ENCODE peak calls at places on chromosomes 1 and 21, in four cellular contexts. V is stimulated activated CD4-positive, alpha-beta T cell treated with anti-CD3 and anti-CD28 coated beads, Interleukin-4, amount 100 ng/mL, for 4 hours; M is SK-N-DZ; E is NCI-H1694. Q is an unnamed sample.

GRCh38 chr1:231416896-231417295 is 5.2 kb downstream of the EGLN1 start:
- DNase-seq in V (no peak), M (no peak), E (no peak), Q (no peak)

GRCh38 chr1:99559166-99559565 is 86.7 kb upstream of the PALMD start:
- DNase-seq in V (no peak), M (no peak), E (no peak), Q (no peak)

GRCh38 chr1:113998361-113998760 is 19.1 kb downstream of the OLFML3 start:
- DNase-seq in V (no peak), M (no peak), E (no peak), Q (no peak)

GRCh38 chr1:91622586-91622985 is 121.9 kb downstream of the CDC7 start:
- DNase-seq in V (no peak), M (no peak), E (no peak), Q (no peak)

GRCh38 chr1:99740141-99740540 is 26.3 kb downstream of the FRRS1 start:
- DNase-seq in V (no peak), M (no peak), E (no peak), Q (no peak)

GRCh38 chr1:183817576-183818288 is 12.8 kb downstream of the RGL1 start:
- DNase-seq in V (no peak), M (no peak), E (no peak), Q (no peak)

GRCh38 chr1:100387209-100387608 is 34.9 kb downstream of the CDC14A start:
- DNase-seq in V (no peak), M (no peak), E (no peak), Q (no peak)

GRCh38 chr1:183241446-183241845 is 55.4 kb downstream of the LAMC2 start:
- DNase-seq in V (no peak), M (no peak), E (no peak), Q (no peak)

GRCh38 chr1:30665621-30666020 is 57.8 kb downstream of the MATN1 start:
- DNase-seq in V (no peak), M (no peak), E (no peak), Q (no peak)

GRCh38 chr1:153633161-153633746 is 612 bp upstream of the CHTOP start:
- DNase-seq in V (no peak), M (no peak), E (no peak), Q (no peak)

GRCh38 chr1:17347769-17348592 is 24.0 kb upstream of the PADI6 start:
- DNase-seq in V (no peak), M (no peak), E (no peak), Q (no peak)

GRCh38 chr1:96416111-96416595 is 305.4 kb upstream of the PTBP2 start:
- DNase-seq in V (no peak), M (no peak), E (no peak), Q (no peak)

GRCh38 chr1:111110197-111110899 is 29.5 kb downstream of the DRAM2 start:
- DNase-seq in V (no peak), M (no peak), E (no peak), Q (no peak)

GRCh38 chr21:40118527-40118926 is 251.3 kb downstream of the PCP4 start:
- DNase-seq in V (no peak), M (no peak), E (no peak), Q (no peak)

GRCh38 chr1:185595835-185596667 is 138.1 kb upstream of the HMCN1 start:
- DNase-seq in V (peak; percentile 23), M (peak; percentile 52), E (peak; percentile 13), Q (no peak)

GRCh38 chr1:25695066-25695990 is 78.7 kb downstream of the MAN1C1 start:
- DNase-seq in V (no peak), M (no peak), E (no peak), Q (no peak)

GRCh38 chr21:38824124-38824822 is 18.5 kb downstream of the ETS2 start:
- DNase-seq in V (no peak), M (no peak), E (no peak), Q (no peak)

GRCh38 chr1:114353233-114353632 is 157.8 kb downstream of the TRIM33 start:
- DNase-seq in V (no peak), M (peak; percentile 8), E (peak; percentile 97), Q (no peak)

GRCh38 chr1:87330201-87330953 is 1.7 kb downstream of the LMO4 start:
- DNase-seq in V (no peak), M (peak; percentile 50), E (no peak), Q (no peak)

GRCh38 chr1:17831619-17832018 is 76.5 kb downstream of the ACTL8 start:
- DNase-seq in V (no peak), M (no peak), E (no peak), Q (no peak)

GRCh38 chr1:198600906-198601305 is 37.9 kb upstream of the PTPRC start:
- DNase-seq in V (no peak), M (no peak), E (no peak), Q (no peak)

GRCh38 chr1:92310185-92310597 is 11.3 kb downstream of the RPAP2 start:
- DNase-seq in V (no peak), M (no peak), E (peak; percentile 47), Q (peak; percentile 12)

GRCh38 chr1:46699670-46700069 is 19.2 kb downstream of the EFCAB14 start:
- DNase-seq in V (no peak), M (no peak), E (no peak), Q (no peak)

GRCh38 chr1:152870831-152871730 is 7.0 kb upstream of the SMCP start:
- DNase-seq in V (no peak), M (peak; percentile 9), E (peak; percentile 22), Q (no peak)

GRCh38 chr21:42865361-42866160 is 13.8 kb downstream of the WDR4 start:
- DNase-seq in V (no peak), M (no peak), E (peak; percentile 38), Q (no peak)

GRCh38 chr1:43986712-43987111 is 4.7 kb upstream of the CCDC24 start:
- DNase-seq in V (no peak), M (no peak), E (no peak), Q (no peak)

GRCh38 chr1:41547781-41548560 is 63.5 kb upstream of the EDN2 start:
- DNase-seq in V (no peak), M (no peak), E (no peak), Q (no peak)

GRCh38 chr1:158075078-158075477 is 81.6 kb downstream of the KIRREL1 start:
- DNase-seq in V (no peak), M (no peak), E (no peak), Q (no peak)

GRCh38 chr21:45405819-45406762 is 1.1 kb downstream of the COL18A1 start:
- DNase-seq in V (peak; percentile 22), M (no peak), E (no peak), Q (no peak)